ENCODE peak calls at places on chromosomes 1 and 21, in four cellular contexts. L is adrenal gland, F is tibial artery, J is lower lobe of right lung. A is an unnamed sample. For H3K9me3 and H3K36me3, the result is how much of the 10 kb centered on the place peaks cover.

GRCh38 chr1:160720366-160720765 is 8.7 kb upstream of the CD48 start:
- DNase-seq in L (no peak), F (no peak), J (no peak), A (no peak)

GRCh38 chr1:85283475-85284199 is 7.2 kb upstream of the BCL10 start:
- DNase-seq in L (no peak), F (no peak), J (peak), A (no peak)

GRCh38 chr1:25174730-25175612 is 57.3 kb downstream of the SYF2 start:
- DNase-seq in L (no peak), F (no peak), J (peak), A (no peak)

GRCh38 chr1:244354810-244355278 is 96.9 kb downstream of the ADSS2 start:
- DNase-seq in L (no peak), F (no peak), J (no peak), A (no peak)

GRCh38 chr21:14523234-14523633 is 22.9 kb downstream of the SAMSN1 start:
- DNase-seq in L (no peak), F (no peak), J (no peak), A (no peak)

GRCh38 chr1:39360726-39361125 is 130.7 kb upstream of the BMP8A start:
- DNase-seq in L (no peak), F (no peak), J (no peak), A (no peak)

GRCh38 chr1:31054349-31054748 is 11.2 kb downstream of the PUM1 start:
- DNase-seq in L (no peak), F (no peak), J (no peak), A (no peak)

GRCh38 chr1:180934563-180934962 is 21.9 kb downstream of the KIAA1614 start:
- DNase-seq in L (no peak), F (no peak), J (no peak), A (no peak)

GRCh38 chr1:42680045-42680444 is 2.2 kb upstream of the YBX1 start:
- DNase-seq in L (no peak), F (no peak), J (no peak), A (no peak)

GRCh38 chr1:163298340-163298739 is 23.4 kb upstream of the NUF2 start:
- DNase-seq in L (no peak), F (no peak), J (no peak), A (no peak)
- H3K27ac ChIP-seq in L (no peak), F (no peak), J (no peak), A (no peak)

GRCh38 chr1:234659538-234659937 is 49.6 kb upstream of the IRF2BP2 start:
- DNase-seq in L (peak), F (no peak), J (no peak), A (no peak)
- H3K9me3 ChIP-seq in L (under half), F (under half), J (under half), A (under half)

GRCh38 chr1:20847619-20848080 is 60.5 kb upstream of the HP1BP3 start:
- DNase-seq in L (no peak), F (no peak), J (no peak), A (no peak)

GRCh38 chr1:20850021-20850420 is 62.9 kb upstream of the HP1BP3 start:
- DNase-seq in L (no peak), F (no peak), J (no peak), A (no peak)

GRCh38 chr1:20846461-20847374 is 59.6 kb upstream of the HP1BP3 start:
- DNase-seq in L (no peak), F (no peak), J (no peak), A (no peak)

GRCh38 chr1:20849100-20849499 is 62.0 kb upstream of the HP1BP3 start:
- DNase-seq in L (no peak), F (no peak), J (no peak), A (no peak)

DNA sequence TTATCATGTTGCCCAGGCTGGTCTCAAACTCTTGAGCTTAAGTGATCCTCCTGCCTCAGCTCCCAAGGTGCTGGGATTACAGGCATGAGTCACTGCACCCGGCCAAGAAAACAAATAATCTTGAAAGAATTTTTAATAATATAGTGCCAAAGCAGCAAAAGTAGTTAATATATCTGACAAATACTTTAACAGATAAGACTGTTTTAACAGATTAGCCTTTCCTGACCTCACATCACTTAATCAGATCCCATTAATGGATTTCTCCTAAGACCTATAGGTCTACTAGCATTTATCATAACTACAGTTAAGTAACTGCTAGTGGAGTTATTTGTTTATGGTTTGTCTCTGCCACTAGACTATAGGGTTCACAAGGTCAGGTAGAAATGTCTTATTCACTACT is 61.1 kb upstream of the HP1BP3 start:
- DNase-seq in L (no peak), F (no peak), J (no peak), A (no peak)
- H3K36me3 ChIP-seq in L (under half), F (under half), J (half or more), A (half or more)

GRCh38 chr1:236175642-236176336 is 33.5 kb downstream of the GPR137B start:
- DNase-seq in L (no peak), F (no peak), J (no peak), A (no peak)
- H3K27ac ChIP-seq in L (no peak), F (no peak), J (no peak), A (no peak)

DNA sequence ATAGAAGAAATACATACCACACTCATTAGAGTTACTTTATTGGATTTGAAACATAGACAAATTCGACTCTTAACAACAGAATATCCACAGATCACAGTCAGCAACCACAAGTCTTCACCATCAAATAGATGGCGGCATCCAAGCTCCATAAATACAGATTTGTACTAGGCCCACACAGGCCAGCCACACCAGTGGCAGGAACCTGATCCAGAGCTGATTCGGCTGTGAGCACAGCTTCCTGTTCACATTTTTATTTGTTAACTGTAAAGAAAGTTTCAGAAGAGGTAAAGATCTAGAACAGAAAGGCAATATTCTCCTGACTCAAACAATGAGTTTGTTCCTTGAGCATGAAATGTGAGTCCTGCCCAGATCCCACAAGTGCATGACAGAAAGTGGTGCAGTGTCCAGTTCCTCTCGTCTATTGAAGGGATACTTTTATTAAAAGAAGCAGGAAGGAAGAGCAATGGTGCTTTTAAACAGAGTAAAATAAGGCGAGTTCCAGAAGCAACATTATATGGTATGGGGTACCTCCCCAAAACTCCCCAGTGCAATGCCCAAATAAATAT is 205.8 kb downstream of the SLC45A1 start:
- DNase-seq in L (no peak), F (no peak), J (no peak), A (no peak)
- H3K9me3 ChIP-seq in L (under half), F (under half), J (under half), A (under half)

GRCh38 chr1:11109361-11109760 is 9.7 kb upstream of the EXOSC10 start:
- DNase-seq in L (peak), F (no peak), J (no peak), A (no peak)
- H3K36me3 ChIP-seq in L (under half), F (half or more), J (half or more), A (half or more)

GRCh38 chr1:9245230-9245619 is 10.7 kb downstream of the H6PD start:
- DNase-seq in L (no peak), F (no peak), J (no peak), A (no peak)
- H3K27ac ChIP-seq in L (peak), F (no peak), J (peak), A (peak)

DNA sequence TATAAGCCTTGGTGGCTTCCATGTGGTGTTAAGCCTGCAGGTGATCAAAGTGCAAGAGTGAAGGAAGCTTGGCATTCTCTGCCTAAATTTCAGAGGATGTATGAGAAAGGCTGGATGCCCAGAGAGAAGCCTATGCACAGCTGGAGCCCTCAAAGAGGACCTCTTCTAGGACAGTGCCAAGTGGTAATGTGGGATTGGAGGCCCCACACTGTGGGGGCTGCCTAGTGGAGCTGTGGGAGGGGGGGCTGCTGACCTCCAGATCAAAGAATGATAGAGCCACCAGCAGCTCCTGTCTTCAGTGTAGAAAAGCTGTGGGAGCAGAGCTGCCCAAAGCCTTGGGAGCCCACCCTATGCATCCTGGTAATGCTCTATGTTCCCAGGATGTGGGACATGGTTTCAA is 1512.7 kb upstream of the TPTE start:
- DNase-seq in L (no peak), F (no peak), J (no peak), A (no peak)
- H3K9me3 ChIP-seq in L (under half), F (under half), J (under half), A (under half)

A was measured in heart right ventricle.